ENCODE peak calls at places on chromosomes 11 and 22, in ten cellular contexts. N, R, V, X, D, I, L, O, C and S are unnamed samples.

GRCh38 chr11:75023446-75024067 is 34.8 kb downstream of the NEU3 start:
- DNase-seq in N (no peak), R (no peak), V (no peak), X (no peak), D (no peak), I (no peak), L (no peak), O (no peak), C (no peak), S (no peak)

GRCh38 chr11:12274558-12275197 is 102.7 kb upstream of the PARVA start:
- DNase-seq in N (no peak), R (no peak), V (no peak), X (no peak), D (no peak), I (no peak), L (no peak), O (peak), C (peak), S (no peak)

GRCh38 chr11:62391642-62392425 is 27.0 kb upstream of the SCGB1A1 start:
- DNase-seq in N (no peak), R (peak), V (no peak), X (no peak), D (no peak), I (no peak), L (no peak), O (no peak), C (no peak), S (no peak)

GRCh38 chr11:128497057-128497957 is 90.1 kb downstream of the ETS1 start:
- DNase-seq in N (no peak), R (no peak), V (peak), X (no peak), D (peak), I (no peak), L (no peak), O (peak), C (peak), S (no peak)

GRCh38 chr11:2791139-2791520 is 91.3 kb upstream of the KCNQ1OT1 start:
- DNase-seq in N (no peak), R (peak), V (no peak), X (no peak), D (no peak), I (peak), L (no peak), O (no peak), C (no peak), S (no peak)

GRCh38 chr11:84437129-84438123 is 1151.3 kb upstream of the CCDC90B start:
- DNase-seq in N (no peak), R (no peak), V (no peak), X (no peak), D (no peak), I (peak), L (peak), O (no peak), C (no peak), S (no peak)

GRCh38 chr11:98940913-98941312 is 79.8 kb upstream of the CNTN5 start:
- DNase-seq in N (no peak), R (no peak), V (no peak), X (no peak), D (no peak), I (peak), L (no peak), O (no peak), C (no peak), S (no peak)

GRCh38 chr11:100961633-100962032 is 168.0 kb downstream of the PGR start:
- DNase-seq in N (no peak), R (no peak), V (no peak), X (no peak), D (no peak), I (no peak), L (no peak), O (no peak), C (no peak), S (no peak)

GRCh38 chr11:121595717-121596156 is 143.0 kb upstream of the SORL1-AS1 start:
- DNase-seq in N (no peak), R (no peak), V (peak), X (no peak), D (peak), I (no peak), L (no peak), O (peak), C (no peak), S (no peak)

GRCh38 chr11:11706022-11706421 is 84.2 kb upstream of the GALNT18 start:
- DNase-seq in N (no peak), R (no peak), V (no peak), X (no peak), D (no peak), I (no peak), L (no peak), O (no peak), C (no peak), S (no peak)

GRCh38 chr22:42984814-42985540 is 30.0 kb downstream of the PACSIN2 start:
- DNase-seq in N (no peak), R (no peak), V (no peak), X (no peak), D (no peak), I (no peak), L (no peak), O (no peak), C (no peak), S (no peak)

GRCh38 chr11:116989184-116989583 is 109.0 kb downstream of the SIK3 start:
- DNase-seq in N (no peak), R (no peak), V (no peak), X (no peak), D (no peak), I (no peak), L (no peak), O (no peak), C (no peak), S (no peak)

GRCh38 chr11:119804698-119805097 is 75.7 kb upstream of the NECTIN1 start:
- DNase-seq in N (no peak), R (no peak), V (no peak), X (no peak), D (no peak), I (no peak), L (no peak), O (no peak), C (no peak), S (no peak)

GRCh38 chr11:94525933-94526332 is 13.7 kb downstream of the C11orf97 start:
- DNase-seq in N (no peak), R (peak), V (no peak), X (no peak), D (peak), I (no peak), L (no peak), O (peak), C (no peak), S (no peak)

GRCh38 chr11:117759305-117759704 is 37.7 kb downstream of the DSCAML1 start:
- DNase-seq in N (no peak), R (no peak), V (no peak), X (no peak), D (no peak), I (peak), L (no peak), O (no peak), C (no peak), S (no peak)

GRCh38 chr11:87263979-87264378 is 226.2 kb downstream of the TMEM135 start:
- DNase-seq in N (no peak), R (no peak), V (no peak), X (no peak), D (no peak), I (no peak), L (no peak), O (no peak), C (no peak), S (no peak)

GRCh38 chr22:32995335-32995734 is 62.8 kb downstream of the SYN3 start:
- DNase-seq in N (no peak), R (no peak), V (no peak), X (no peak), D (no peak), I (no peak), L (no peak), O (no peak), C (no peak), S (no peak)

GRCh38 chr22:44393066-44393465 is 80.3 kb upstream of the SHISAL1 start:
- DNase-seq in N (no peak), R (peak), V (no peak), X (no peak), D (no peak), I (peak), L (no peak), O (no peak), C (no peak), S (no peak)

GRCh38 chr11:29305456-29306232 is 711.2 kb downstream of the KCNA4 start:
- DNase-seq in N (no peak), R (no peak), V (no peak), X (no peak), D (no peak), I (no peak), L (no peak), O (no peak), C (no peak), S (no peak)

GRCh38 chr11:65446446-65447277 is 24.1 kb downstream of the NEAT1 start:
- DNase-seq in N (no peak), R (no peak), V (peak), X (no peak), D (peak), I (no peak), L (no peak), O (no peak), C (peak), S (no peak)

GRCh38 chr22:44305888-44306287 is 6.9 kb downstream of the SHISAL1 start:
- DNase-seq in N (no peak), R (no peak), V (no peak), X (no peak), D (no peak), I (no peak), L (no peak), O (no peak), C (no peak), S (no peak)

GRCh38 chr11:68021167-68021787 is 9.2 kb upstream of the NDUFS8 start:
- DNase-seq in N (no peak), R (no peak), V (no peak), X (no peak), D (no peak), I (peak), L (no peak), O (no peak), C (no peak), S (no peak)

GRCh38 chr11:134942633-134943032 is 530.6 kb upstream of the B3GAT1 start:
- DNase-seq in N (no peak), R (no peak), V (no peak), X (no peak), D (peak), I (no peak), L (no peak), O (no peak), C (no peak), S (no peak)

GRCh38 chr11:44880511-44880910 is 70.2 kb downstream of the TP53I11 start:
- DNase-seq in N (no peak), R (no peak), V (no peak), X (no peak), D (no peak), I (no peak), L (no peak), O (no peak), C (no peak), S (no peak)

GRCh38 chr11:64146036-64146943 is 19.6 kb downstream of the MACROD1 start:
- DNase-seq in N (peak), R (peak), V (no peak), X (peak), D (peak), I (peak), L (no peak), O (no peak), C (peak), S (no peak)

GRCh38 chr22:27195104-27195503 is 537.7 kb downstream of the MIAT start:
- DNase-seq in N (no peak), R (no peak), V (no peak), X (no peak), D (peak), I (no peak), L (no peak), O (no peak), C (no peak), S (no peak)

GRCh38 chr11:65894034-65894591 is 3.6 kb downstream of the CCDC85B start:
- DNase-seq in N (no peak), R (peak), V (no peak), X (no peak), D (no peak), I (no peak), L (no peak), O (no peak), C (peak), S (no peak)

GRCh38 chr22:39675907-39676306 is 105.4 kb downstream of the CACNA1I start:
- DNase-seq in N (no peak), R (no peak), V (no peak), X (no peak), D (no peak), I (no peak), L (peak), O (no peak), C (no peak), S (no peak)